ENCODE peak calls at places on chromosomes 12 and 14, in nine cellular contexts. M is ovary, S is IMR-90, X is adipocyte, P is SK-N-SH, I is Peyer's patch, F is A549, R is body of pancreas, H is endodermal cell. L is an unnamed sample. For H3K9me3, the result is how much of the 10 kb centered on the place peaks cover.

GRCh38 chr12:25648460-25648859 is 95.4 kb upstream of the LMNTD1 start:
- DNase-seq in M (no peak), S (peak), X (peak), P (peak), I (no peak), F (peak), R (peak), H (peak), L (peak)

GRCh38 chr12:121404734-121405133 is 4.8 kb downstream of the RNF34 start:
- DNase-seq in M (no peak), S (no peak), X (peak), P (peak), I (no peak), F (no peak), R (peak), H (no peak), L (no peak)

GRCh38 chr14:64683264-64683663 is 21.0 kb upstream of the PLEKHG3 start:
- DNase-seq in M (no peak), S (no peak), X (no peak), P (no peak), I (no peak), F (no peak), R (no peak), H (no peak), L (no peak)

GRCh38 chr12:54337280-54337842 is 12.4 kb downstream of the COPZ1 start:
- DNase-seq in M (no peak), S (no peak), X (no peak), P (no peak), I (no peak), F (no peak), R (peak), H (peak), L (peak)

GRCh38 chr14:90499908-90500664 is 103.3 kb downstream of the CALM1 start:
- DNase-seq in M (peak), S (no peak), X (no peak), P (peak), I (peak), F (no peak), R (no peak), H (no peak), L (no peak)

GRCh38 chr14:50937325-50937724 is 7.0 kb downstream of the PYGL start:
- DNase-seq in M (no peak), S (peak), X (peak), P (no peak), I (no peak), F (no peak), R (no peak), H (no peak), L (no peak)

GRCh38 chr12:104763163-104763805 is 194.8 kb downstream of the SLC41A2 start:
- DNase-seq in M (no peak), S (peak), X (peak), P (no peak), I (no peak), F (no peak), R (peak), H (no peak), L (no peak)

GRCh38 chr12:11630046-11630706 is 19.3 kb upstream of the ETV6 start:
- DNase-seq in M (no peak), S (no peak), X (no peak), P (peak), I (no peak), F (no peak), R (no peak), H (no peak), L (no peak)

GRCh38 chr14:92584221-92584620 is 70.6 kb downstream of the RIN3 start:
- DNase-seq in M (no peak), S (no peak), X (no peak), P (no peak), I (no peak), F (no peak), R (no peak), H (no peak), L (no peak)

GRCh38 chr12:68080577-68080976 is 79.0 kb downstream of the IFNG start:
- DNase-seq in M (no peak), S (no peak), X (no peak), P (no peak), I (no peak), F (no peak), R (no peak), H (peak), L (peak)

GRCh38 chr12:46198913-46199312 is 69.9 kb downstream of the SLC38A1 start:
- DNase-seq in M (no peak), S (no peak), X (no peak), P (no peak), I (no peak), F (no peak), R (no peak), H (no peak), L (no peak)
- H3K9me3 ChIP-seq in M (under half), S (under half), X (under half), P (under half), I (under half), F (under half), R (under half), H (under half), L (under half)

GRCh38 chr12:131274906-131275305 is 321.2 kb downstream of the ADGRD1 start:
- DNase-seq in M (no peak), S (no peak), X (no peak), P (no peak), I (no peak), F (no peak), R (no peak), H (no peak), L (no peak)
- H3K9me3 ChIP-seq in M (under half), S (under half), X (under half), P (under half), I (under half), F (under half), R (under half), H (under half), L (under half)

GRCh38 chr14:27389402-27389801 is 791.6 kb upstream of the NOVA1 start:
- DNase-seq in M (no peak), S (no peak), X (no peak), P (no peak), I (no peak), F (no peak), R (no peak), H (no peak), L (no peak)
- H3K9me3 ChIP-seq in M (under half), S (under half), X (under half), P (under half), I (under half), F (under half), R (under half), H (under half), L (under half)

GRCh38 chr12:93668919-93669418 is 8.2 kb upstream of the CRADD start:
- DNase-seq in M (no peak), S (no peak), X (no peak), P (no peak), I (no peak), F (no peak), R (no peak), H (no peak), L (no peak)
- H3K9me3 ChIP-seq in M (under half), S (under half), X (under half), P (under half), I (under half), F (under half), R (under half), H (under half), L (under half)